ENCODE peak calls at places on chromosomes 3 and 15, in five cellular contexts. S is ovary, O is body of pancreas, V is stomach, A is tibial nerve. F is an unnamed sample.

GRCh38 chr3:61663728-61664492 is 102.5 kb downstream of the PTPRG start:
- DNase-seq in V (no peak), A (no peak), S (no peak), O (no peak), F (no peak)

GRCh38 chr3:122913539-122914100 is 113.9 kb downstream of the SEMA5B start:
- DNase-seq in A (no peak), S (no peak), V (no peak), O (no peak), F (no peak)

GRCh38 chr15:98231696-98232440 is 271.4 kb downstream of the ARRDC4 start:
- DNase-seq in O (no peak), A (no peak), V (no peak), S (no peak), F (no peak)

GRCh38 chr3:188918086-188918485 is 253.7 kb upstream of the TPRG1 start:
- DNase-seq in O (no peak), V (no peak), S (no peak), A (no peak), F (no peak)

GRCh38 chr3:52298147-52299098 is 10.8 kb downstream of the GLYCTK start:
- DNase-seq in A (no peak), S (peak; percentile 49), O (peak; percentile 41), V (no peak), F (no peak)

GRCh38 chr15:57553526-57553925 is 38.2 kb upstream of the MYZAP start:
- DNase-seq in A (no peak), O (no peak), S (no peak), V (no peak), F (no peak)

GRCh38 chr15:87755226-87755625 is 501.3 kb downstream of the NTRK3 start:
- DNase-seq in V (no peak), O (no peak), A (no peak), S (no peak), F (no peak)

GRCh38 chr3:37279858-37280257 is 105.5 kb upstream of the LRRFIP2 start:
- DNase-seq in A (no peak), O (no peak), S (no peak), V (no peak), F (no peak)

GRCh38 chr3:185813205-185813604 is 11.6 kb downstream of the IGF2BP2 start:
- DNase-seq in A (no peak), S (no peak), V (no peak), O (no peak), F (no peak)

GRCh38 chr15:78364233-78364632 is 24.1 kb downstream of the CRABP1 start:
- DNase-seq in A (no peak), V (no peak), O (no peak), S (no peak), F (no peak)

GRCh38 chr3:4987374-4988296 is 8.4 kb downstream of the BHLHE40 start:
- DNase-seq in O (no peak), V (no peak), S (no peak), A (no peak), F (peak; percentile 26)

GRCh38 chr3:4989649-4989966 is 10.4 kb downstream of the BHLHE40 start:
- DNase-seq in O (no peak), V (no peak), A (no peak), S (no peak), F (no peak)

GRCh38 chr3:4990061-4990460 is 10.8 kb downstream of the BHLHE40 start:
- DNase-seq in A (no peak), O (no peak), S (no peak), V (no peak), F (no peak)

GRCh38 chr3:4986611-4987373 is 7.6 kb downstream of the BHLHE40 start:
- DNase-seq in O (peak; percentile 99), A (peak; percentile 88), S (peak; percentile 98), V (peak; percentile 98), F (peak; percentile 85)

GRCh38 chr3:4988815-4989648 is 9.8 kb downstream of the BHLHE40 start:
- DNase-seq in S (peak; percentile 34), O (peak; percentile 86), V (no peak), A (peak; percentile 56), F (peak; percentile 94)
- TF ChIP-seq POLR2A in S (no peak), O (peak; percentile 33), V (no peak), A (no peak), F (peak; percentile 53)

DNA sequence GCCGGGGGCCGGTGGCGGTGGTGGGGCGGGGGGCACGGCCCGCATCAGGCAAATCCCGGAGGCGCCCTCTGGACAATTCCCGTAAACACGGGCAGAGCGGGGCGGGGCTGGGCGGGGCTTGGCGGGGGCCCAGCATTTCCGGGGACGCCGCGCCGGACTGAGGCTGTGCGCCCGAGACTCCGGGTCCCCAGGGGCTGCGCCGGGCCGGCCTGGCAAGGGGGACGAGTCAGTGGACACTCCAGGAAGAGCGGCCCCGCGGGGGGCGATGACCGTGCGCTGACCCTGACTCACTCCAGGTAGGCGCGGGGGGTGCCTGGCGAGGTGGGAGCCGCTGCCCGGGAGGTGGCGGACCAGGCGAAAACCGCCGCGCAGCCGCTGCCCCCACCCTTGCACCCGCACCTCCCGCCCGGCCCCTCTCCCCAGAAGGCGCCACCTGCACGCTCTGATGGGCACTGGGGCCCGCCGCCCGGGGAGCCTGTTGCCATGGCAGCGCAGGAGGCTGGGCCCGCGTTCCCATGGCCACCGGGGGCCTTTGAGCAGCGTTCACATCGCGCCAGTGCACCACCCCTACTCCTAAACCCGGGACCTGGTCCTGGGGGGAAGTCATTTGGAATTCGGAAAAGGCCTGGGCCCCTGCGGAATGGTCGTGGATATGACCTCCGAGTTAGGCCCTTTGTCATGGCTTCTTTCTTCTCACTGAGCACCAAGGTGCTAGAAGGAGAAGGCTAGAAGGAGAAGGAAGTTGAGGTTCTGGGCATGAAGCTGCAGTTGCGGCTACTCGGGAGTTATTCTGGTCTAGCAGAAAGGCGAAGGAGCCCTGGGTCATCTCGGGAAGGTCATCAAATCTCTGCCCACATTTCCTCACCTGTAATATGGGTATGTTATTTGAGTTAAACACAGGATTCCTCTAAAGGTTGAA is 16.1 kb upstream of the SEMA4B start:
- DNase-seq in S (peak; percentile 81), A (peak; percentile 41), O (peak; percentile 85), V (peak; percentile 74), F (peak; percentile 78)
- TF ChIP-seq POLR2A in S (peak; percentile 38), A (peak; percentile 64), O (no peak), V (no peak), F (no peak)

DNA sequence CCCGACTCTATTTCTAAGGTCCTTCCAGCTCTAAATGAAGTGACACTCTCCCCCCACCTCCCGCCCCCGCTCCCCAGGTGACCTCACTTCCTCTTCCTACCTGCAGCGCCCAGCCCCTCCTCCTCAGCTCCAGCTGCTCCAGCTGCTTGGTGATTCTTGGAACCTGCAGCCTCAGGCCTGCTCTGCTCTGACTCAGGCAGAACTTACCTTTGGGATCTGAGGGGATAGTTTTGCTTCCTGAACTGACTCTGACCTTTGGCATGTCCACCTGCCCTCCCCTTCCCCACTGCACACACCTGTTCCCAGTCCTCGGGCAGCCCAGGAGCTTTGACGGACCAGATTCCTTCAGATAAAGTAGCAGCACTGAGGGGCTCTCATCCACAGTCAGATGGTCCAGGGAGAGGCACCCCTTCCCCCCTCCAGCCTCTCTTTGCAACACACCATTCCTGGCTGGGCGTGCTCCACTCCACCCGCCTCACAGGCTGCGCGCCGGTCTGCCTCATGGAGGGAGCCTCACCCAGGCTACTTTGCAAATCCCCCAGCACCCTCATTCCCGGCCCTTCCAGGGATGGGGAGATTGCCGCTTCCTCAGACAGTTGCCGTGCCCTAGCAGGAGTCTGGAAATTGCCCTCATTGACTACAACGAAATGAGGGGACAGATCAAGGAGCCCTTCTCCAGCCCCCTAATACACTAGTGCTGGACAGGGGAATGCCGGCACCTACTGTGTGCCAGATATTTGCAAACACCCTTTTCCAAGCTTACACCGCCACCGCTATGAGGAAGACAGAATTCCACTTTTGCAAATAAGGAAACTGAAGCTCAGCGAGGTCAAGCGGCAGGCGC is 695 bp upstream of the C15orf39 start:
- DNase-seq in S (peak; percentile 63), A (no peak), O (peak; percentile 92), V (peak; percentile 73), F (peak; percentile 62)
- TF ChIP-seq POLR2A in S (no peak), A (no peak), O (no peak), V (no peak), F (no peak)

DNA sequence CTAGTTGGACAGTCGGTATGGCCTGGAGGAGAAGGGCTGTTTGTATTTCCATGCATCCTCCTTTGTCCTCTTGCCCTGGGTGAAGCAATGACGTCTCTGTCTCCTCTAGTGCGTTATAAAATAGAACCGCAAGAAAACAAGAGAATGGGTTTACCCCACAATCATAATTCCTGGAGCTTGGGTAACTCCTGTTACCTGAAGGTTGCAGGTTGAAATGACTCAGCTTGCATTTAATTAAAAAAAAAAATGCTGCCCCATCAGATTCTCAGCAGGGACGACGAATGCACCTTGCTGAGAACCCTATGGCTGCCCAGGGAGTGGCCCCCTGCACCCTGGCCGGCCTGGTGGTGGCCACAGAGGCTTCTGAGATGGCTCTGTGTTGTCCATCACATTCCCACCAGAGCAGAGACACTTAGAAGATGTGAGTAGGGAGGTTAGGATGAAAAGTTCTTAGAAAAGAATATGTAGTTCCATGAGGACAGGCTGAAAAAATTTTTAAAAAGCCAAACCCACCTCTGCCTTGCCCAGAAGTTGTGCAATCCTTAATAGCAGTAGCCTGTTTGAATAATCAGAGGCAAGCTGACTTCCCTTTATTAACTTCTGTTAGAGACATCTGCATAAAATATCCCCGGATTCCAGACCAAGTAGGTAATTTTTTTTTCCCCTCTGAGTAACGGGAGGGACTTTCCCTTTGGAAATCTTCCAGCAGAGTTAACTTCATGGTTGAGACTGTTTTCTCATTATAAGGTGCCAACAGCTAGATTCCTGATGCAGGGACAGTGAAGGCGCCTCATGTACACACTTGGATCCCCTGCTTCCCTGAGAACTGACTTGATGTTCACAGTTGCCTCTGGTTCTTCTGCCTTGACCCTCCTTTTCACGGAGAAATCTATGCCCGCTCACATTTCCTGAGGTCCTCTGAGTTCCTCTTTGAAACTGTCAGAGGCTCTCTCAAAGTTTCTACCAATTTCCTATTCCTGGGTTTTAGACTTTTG is 227.9 kb upstream of the BHLHE40 start:
- DNase-seq in V (no peak), S (peak; percentile 60), A (no peak), O (no peak), F (no peak)
- TF ChIP-seq POLR2A in V (no peak), S (no peak), A (no peak), O (no peak), F (no peak)

GRCh38 chr3:9749663-9750555 is at the start of gene OGG1:
- DNase-seq in A (peak; percentile 96), V (peak; percentile 98), S (peak; percentile 98), O (peak; percentile 98), F (peak; percentile 99)
- TF ChIP-seq POLR2A in A (peak; percentile 53), V (no peak), S (peak; percentile 16), O (peak; percentile 57), F (peak; percentile 71)

F was measured in erythroblast.